ENCODE peak calls at places on chromosomes 7 and 10, in nine cellular contexts. One of them, this sample, is unnamed.
A peak's percentile ranks its signal among the peaks of the same experiment; 100 is the strongest.

GRCh38 chr10:72158174-72158573 is 57.6 kb upstream of the ANAPC16 start:
- DNase-seq in coronary artery: no peak
- DNase-seq in bronchial epithelial cell: no peak
- DNase-seq in CD4-positive, CD25-positive, alpha-beta regulatory T cell: no peak
- DNase-seq in skeletal muscle cell: no peak
- DNase-seq in adrenal gland: no peak
- DNase-seq in fibroblast of lung: no peak
- DNase-seq in AG10803: no peak
- DNase-seq in HAP-1: peak; percentile 35
- DNase-seq in this sample: no peak

GRCh38 chr10:87960230-87960629 is 96.8 kb downstream of the PTEN start:
- DNase-seq in adrenal gland: no peak
- DNase-seq in HAP-1: no peak
- DNase-seq in bronchial epithelial cell: peak; percentile 88
- DNase-seq in AG10803: no peak
- DNase-seq in skeletal muscle cell: no peak
- DNase-seq in coronary artery: no peak
- DNase-seq in fibroblast of lung: peak; percentile 63
- DNase-seq in CD4-positive, CD25-positive, alpha-beta regulatory T cell: no peak
- DNase-seq in this sample: no peak

GRCh38 chr7:31855530-31855929 is 168.5 kb downstream of the PPP1R17 start:
- DNase-seq in bronchial epithelial cell: no peak
- DNase-seq in coronary artery: no peak
- DNase-seq in CD4-positive, CD25-positive, alpha-beta regulatory T cell: no peak
- DNase-seq in adrenal gland: no peak
- DNase-seq in fibroblast of lung: no peak
- DNase-seq in HAP-1: no peak
- DNase-seq in skeletal muscle cell: no peak
- DNase-seq in AG10803: no peak
- DNase-seq in this sample: no peak

GRCh38 chr10:13758302-13758701 is 171.5 kb downstream of the PRPF18 start:
- DNase-seq in bronchial epithelial cell: peak; percentile 92
- DNase-seq in coronary artery: no peak
- DNase-seq in CD4-positive, CD25-positive, alpha-beta regulatory T cell: no peak
- DNase-seq in fibroblast of lung: peak; percentile 89
- DNase-seq in skeletal muscle cell: no peak
- DNase-seq in HAP-1: peak; percentile 76
- DNase-seq in AG10803: peak; percentile 41
- DNase-seq in adrenal gland: no peak
- DNase-seq in this sample: no peak

GRCh38 chr7:73700070-73700423 is 16.6 kb downstream of the BUD23 start:
- DNase-seq in fibroblast of lung: no peak
- DNase-seq in AG10803: no peak
- DNase-seq in adrenal gland: no peak
- DNase-seq in CD4-positive, CD25-positive, alpha-beta regulatory T cell: no peak
- DNase-seq in HAP-1: no peak
- DNase-seq in skeletal muscle cell: no peak
- DNase-seq in bronchial epithelial cell: no peak
- DNase-seq in coronary artery: no peak
- DNase-seq in this sample: no peak

GRCh38 chr10:115657161-115657850 is 564.1 kb downstream of the ATRNL1 start:
- DNase-seq in skeletal muscle cell: peak; percentile 36
- DNase-seq in bronchial epithelial cell: no peak
- DNase-seq in fibroblast of lung: peak; percentile 36
- DNase-seq in adrenal gland: no peak
- DNase-seq in AG10803: no peak
- DNase-seq in coronary artery: no peak
- DNase-seq in CD4-positive, CD25-positive, alpha-beta regulatory T cell: no peak
- DNase-seq in HAP-1: no peak
- DNase-seq in this sample: no peak

GRCh38 chr10:66627156-66627555 is 298.7 kb upstream of the LRRTM3 start:
- DNase-seq in fibroblast of lung: peak; percentile 4
- DNase-seq in adrenal gland: no peak
- DNase-seq in AG10803: no peak
- DNase-seq in bronchial epithelial cell: peak; percentile 60
- DNase-seq in skeletal muscle cell: no peak
- DNase-seq in CD4-positive, CD25-positive, alpha-beta regulatory T cell: no peak
- DNase-seq in HAP-1: peak; percentile 61
- DNase-seq in coronary artery: no peak
- DNase-seq in this sample: peak; percentile 15

GRCh38 chr10:6603142-6604125 is 23.4 kb upstream of the PRKCQ start:
- DNase-seq in AG10803: no peak
- DNase-seq in HAP-1: no peak
- DNase-seq in fibroblast of lung: no peak
- DNase-seq in coronary artery: no peak
- DNase-seq in bronchial epithelial cell: no peak
- DNase-seq in skeletal muscle cell: no peak
- DNase-seq in CD4-positive, CD25-positive, alpha-beta regulatory T cell: no peak
- DNase-seq in adrenal gland: no peak
- DNase-seq in this sample: no peak

GRCh38 chr7:151083071-151083823 is at the start of gene TMUB1:
- DNase-seq in fibroblast of lung: peak; percentile 52
- DNase-seq in HAP-1: peak; percentile 89
- DNase-seq in adrenal gland: peak; percentile 88
- DNase-seq in skeletal muscle cell: no peak
- DNase-seq in bronchial epithelial cell: no peak
- DNase-seq in CD4-positive, CD25-positive, alpha-beta regulatory T cell: peak; percentile 86
- DNase-seq in coronary artery: peak; percentile 90
- DNase-seq in AG10803: peak; percentile 42
- DNase-seq in this sample: no peak

GRCh38 chr10:109987413-109987812 is 20.4 kb upstream of the ADD3 start:
- DNase-seq in HAP-1: no peak
- DNase-seq in bronchial epithelial cell: peak; percentile 87
- DNase-seq in fibroblast of lung: peak; percentile 94
- DNase-seq in CD4-positive, CD25-positive, alpha-beta regulatory T cell: no peak
- DNase-seq in AG10803: peak; percentile 85
- DNase-seq in skeletal muscle cell: peak; percentile 61
- DNase-seq in coronary artery: no peak
- DNase-seq in adrenal gland: no peak
- DNase-seq in this sample: no peak

DNA sequence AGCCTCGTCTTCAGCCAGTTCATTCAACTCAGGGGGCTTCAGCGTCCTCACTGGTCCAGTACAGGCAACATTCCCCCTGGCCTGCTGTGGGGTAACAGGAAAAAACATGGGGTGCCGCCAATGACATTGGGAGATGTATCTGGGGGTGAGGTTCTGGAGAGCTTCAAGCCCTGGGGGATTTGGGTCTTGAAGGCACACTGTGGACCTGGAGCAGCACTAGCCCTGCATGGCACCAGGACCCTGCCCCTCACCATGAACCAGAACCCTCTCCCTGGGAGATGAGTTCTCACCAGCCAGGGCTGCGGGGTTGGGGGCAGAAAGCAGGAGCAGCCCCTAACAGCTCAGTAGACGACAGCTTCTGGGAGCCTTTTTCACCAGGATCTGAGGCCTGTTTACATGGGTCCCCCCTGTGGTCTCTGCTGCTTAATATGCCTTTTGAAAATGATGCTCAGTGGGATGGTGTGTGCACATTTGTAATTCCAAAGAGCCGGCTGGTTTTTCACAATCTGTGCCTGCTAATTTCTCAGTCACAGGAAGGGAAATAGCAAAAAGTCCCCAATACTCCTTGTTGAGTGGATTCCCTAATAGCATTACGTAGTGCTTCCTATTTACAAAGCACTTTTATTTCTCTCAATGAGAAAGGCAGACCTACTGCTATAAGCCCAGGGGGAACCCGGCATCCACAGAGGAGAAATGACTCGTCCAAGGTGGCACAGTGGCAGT is 509.5 kb downstream of the RPS24 start:
- DNase-seq in skeletal muscle cell: no peak
- DNase-seq in bronchial epithelial cell: no peak
- DNase-seq in coronary artery: peak; percentile 64
- DNase-seq in AG10803: no peak
- DNase-seq in fibroblast of lung: no peak
- DNase-seq in adrenal gland: no peak
- DNase-seq in CD4-positive, CD25-positive, alpha-beta regulatory T cell: no peak
- DNase-seq in HAP-1: no peak
- DNase-seq in this sample: no peak
- H3K4me3 ChIP-seq in skeletal muscle cell: no peak overlapping the region
- H3K4me3 ChIP-seq in bronchial epithelial cell: no peak overlapping the region
- H3K4me3 ChIP-seq in coronary artery: no peak overlapping the region
- H3K4me3 ChIP-seq in AG10803: no peak overlapping the region
- H3K4me3 ChIP-seq in fibroblast of lung: no peak overlapping the region
- H3K4me3 ChIP-seq in adrenal gland: no peak overlapping the region
- H3K4me3 ChIP-seq in CD4-positive, CD25-positive, alpha-beta regulatory T cell: no peak overlapping the region
- H3K4me3 ChIP-seq in HAP-1: no peak overlapping the region
- H3K4me3 ChIP-seq in this sample: no peak overlapping the region

DNA sequence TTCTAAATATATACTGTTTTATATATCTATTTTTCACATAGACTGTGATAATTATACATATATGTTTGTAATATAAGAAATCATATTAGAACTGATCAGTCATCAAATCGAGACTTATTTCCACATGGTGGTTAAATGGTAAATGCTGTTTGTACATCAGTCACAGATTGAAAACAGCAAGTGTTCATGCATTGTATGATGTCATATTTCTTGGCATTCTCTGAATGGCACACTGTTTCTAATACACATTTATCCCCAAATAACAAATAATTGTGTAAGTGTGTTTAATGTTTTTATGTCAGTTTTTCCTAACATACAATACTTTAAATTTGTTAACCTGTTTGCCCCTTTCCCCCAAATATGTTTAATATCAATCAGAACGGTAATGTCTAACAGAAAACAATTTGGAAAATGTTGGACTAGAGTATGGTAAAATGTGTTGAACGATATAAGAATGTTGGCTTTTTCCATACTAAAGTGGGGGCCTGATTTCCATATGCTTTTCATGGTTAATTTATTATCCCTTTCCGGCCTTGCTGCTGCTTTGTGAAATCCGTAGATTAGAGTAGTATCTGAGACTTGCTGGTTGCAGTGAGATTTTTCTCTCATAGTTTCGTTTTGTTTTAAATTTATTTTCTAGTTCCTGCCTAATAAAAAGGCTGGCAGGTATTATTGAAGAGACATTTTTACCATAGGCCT is 23.6 kb downstream of the RAB18 start:
- DNase-seq in HAP-1: no peak
- DNase-seq in AG10803: no peak
- DNase-seq in CD4-positive, CD25-positive, alpha-beta regulatory T cell: no peak
- DNase-seq in skeletal muscle cell: no peak
- DNase-seq in adrenal gland: no peak
- DNase-seq in fibroblast of lung: no peak
- DNase-seq in coronary artery: no peak
- DNase-seq in bronchial epithelial cell: no peak
- DNase-seq in this sample: no peak
- H3K4me3 ChIP-seq in HAP-1: no peak overlapping the region
- H3K4me3 ChIP-seq in AG10803: no peak overlapping the region
- H3K4me3 ChIP-seq in CD4-positive, CD25-positive, alpha-beta regulatory T cell: no peak overlapping the region
- H3K4me3 ChIP-seq in skeletal muscle cell: no peak overlapping the region
- H3K4me3 ChIP-seq in adrenal gland: no peak overlapping the region
- H3K4me3 ChIP-seq in fibroblast of lung: no peak overlapping the region
- H3K4me3 ChIP-seq in coronary artery: no peak overlapping the region
- H3K4me3 ChIP-seq in bronchial epithelial cell: no peak overlapping the region
- H3K4me3 ChIP-seq in this sample: no peak overlapping the region

DNA sequence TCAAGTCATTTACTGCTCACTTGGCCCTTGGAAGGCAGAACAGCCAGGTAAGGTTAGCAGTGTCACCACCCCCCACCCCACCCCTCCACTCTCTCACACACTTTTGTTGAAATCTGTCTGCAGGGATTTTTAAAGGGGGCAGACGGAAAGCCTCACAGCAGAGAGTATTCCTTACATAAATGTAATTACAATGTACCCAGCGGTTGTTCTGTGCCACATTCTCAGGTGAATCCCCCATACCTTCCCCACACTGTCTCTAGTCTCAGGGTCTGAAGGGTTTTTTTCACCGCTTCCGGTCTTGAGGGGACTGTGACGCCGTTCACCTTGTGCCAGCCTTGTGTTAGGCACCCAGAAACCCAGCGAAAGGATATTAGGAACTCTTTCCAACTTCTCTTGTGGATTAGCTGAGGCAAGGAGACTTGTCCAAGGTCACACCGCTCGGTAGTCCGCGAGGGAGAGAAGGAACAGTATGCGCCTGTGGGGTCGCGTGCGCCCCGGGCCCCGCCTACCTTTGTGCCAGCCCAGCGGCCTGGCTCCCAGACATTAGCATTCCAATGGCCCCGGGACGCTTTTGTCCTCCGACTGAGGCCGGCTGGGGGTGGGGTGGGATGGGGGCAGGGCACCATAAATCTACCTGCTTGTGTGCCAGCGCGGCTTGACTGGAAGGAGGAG is 4.6 kb downstream of the NEUROG3 start:
- DNase-seq in AG10803: no peak
- DNase-seq in coronary artery: no peak
- DNase-seq in CD4-positive, CD25-positive, alpha-beta regulatory T cell: no peak
- DNase-seq in fibroblast of lung: no peak
- DNase-seq in adrenal gland: no peak
- DNase-seq in skeletal muscle cell: no peak
- DNase-seq in HAP-1: peak; percentile 75
- DNase-seq in bronchial epithelial cell: no peak
- DNase-seq in this sample: no peak
- H3K4me3 ChIP-seq in AG10803: no peak overlapping the region
- H3K4me3 ChIP-seq in coronary artery: no peak overlapping the region
- H3K4me3 ChIP-seq in CD4-positive, CD25-positive, alpha-beta regulatory T cell: no peak overlapping the region
- H3K4me3 ChIP-seq in fibroblast of lung: no peak overlapping the region
- H3K4me3 ChIP-seq in adrenal gland: no peak overlapping the region
- H3K4me3 ChIP-seq in skeletal muscle cell: no peak overlapping the region
- H3K4me3 ChIP-seq in HAP-1: no peak overlapping the region
- H3K4me3 ChIP-seq in bronchial epithelial cell: no peak overlapping the region
- H3K4me3 ChIP-seq in this sample: no peak overlapping the region

DNA sequence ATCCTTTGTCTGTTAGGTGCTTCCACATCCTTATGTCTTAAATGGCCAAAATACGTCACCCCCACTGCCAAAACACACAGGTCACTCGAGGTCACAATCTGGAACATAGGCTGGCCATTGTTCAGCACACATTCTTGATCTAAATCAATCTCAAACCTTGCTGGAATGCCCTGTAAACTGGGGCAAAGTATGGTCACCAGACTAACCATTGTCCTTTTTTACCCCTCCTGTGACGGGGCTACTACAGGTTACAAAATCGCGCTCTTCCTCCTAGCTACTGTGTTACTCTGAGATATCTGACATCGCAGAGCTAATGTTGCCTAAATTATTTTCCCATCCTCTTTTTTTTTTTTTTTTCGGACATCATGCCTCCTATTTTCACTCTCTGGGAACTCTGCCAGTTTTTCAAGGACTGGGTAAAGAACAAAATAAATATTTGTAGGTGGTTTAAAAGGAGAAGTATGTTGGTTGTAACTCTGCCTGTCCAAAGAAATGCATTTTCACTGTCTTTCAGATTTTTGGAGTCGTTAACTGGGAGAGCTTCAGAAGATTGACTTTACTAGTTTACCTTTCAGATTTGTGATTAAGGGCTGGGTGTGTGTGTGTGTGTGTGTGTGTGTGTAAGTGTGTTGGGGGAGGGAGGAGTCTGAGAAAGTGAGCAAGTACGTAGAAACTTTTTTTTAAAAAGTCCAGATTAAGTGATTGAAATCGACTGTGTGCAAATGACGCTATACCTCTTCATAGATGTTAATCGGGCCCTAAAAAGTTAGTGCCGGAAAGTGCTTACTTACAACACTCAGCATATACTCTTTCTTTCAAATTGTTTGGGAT is 942 bp upstream of the KIAA1217 start:
- DNase-seq in skeletal muscle cell: no peak
- DNase-seq in adrenal gland: peak; percentile 87
- DNase-seq in coronary artery: no peak
- DNase-seq in HAP-1: peak; percentile 37
- DNase-seq in AG10803: no peak
- DNase-seq in fibroblast of lung: peak; percentile 36
- DNase-seq in bronchial epithelial cell: peak; percentile 24
- DNase-seq in CD4-positive, CD25-positive, alpha-beta regulatory T cell: no peak
- DNase-seq in this sample: no peak
- H3K4me3 ChIP-seq in skeletal muscle cell: no peak overlapping the region
- H3K4me3 ChIP-seq in adrenal gland: no peak overlapping the region
- H3K4me3 ChIP-seq in coronary artery: peak overlapping the region; percentile 74
- H3K4me3 ChIP-seq in HAP-1: peak overlapping the region; percentile 25
- H3K4me3 ChIP-seq in AG10803: no peak overlapping the region
- H3K4me3 ChIP-seq in fibroblast of lung: no peak overlapping the region
- H3K4me3 ChIP-seq in bronchial epithelial cell: no peak overlapping the region
- H3K4me3 ChIP-seq in CD4-positive, CD25-positive, alpha-beta regulatory T cell: no peak overlapping the region
- H3K4me3 ChIP-seq in this sample: peak overlapping the region; percentile 57

GRCh38 chr7:80165177-80165576 is 30.5 kb downstream of the GNAI1 start:
- DNase-seq in fibroblast of lung: no peak
- DNase-seq in AG10803: no peak
- DNase-seq in coronary artery: no peak
- DNase-seq in skeletal muscle cell: no peak
- DNase-seq in HAP-1: no peak
- DNase-seq in adrenal gland: no peak
- DNase-seq in CD4-positive, CD25-positive, alpha-beta regulatory T cell: no peak
- DNase-seq in bronchial epithelial cell: no peak
- DNase-seq in this sample: no peak
- H3K4me3 ChIP-seq in fibroblast of lung: no peak overlapping the region
- H3K4me3 ChIP-seq in AG10803: no peak overlapping the region
- H3K4me3 ChIP-seq in coronary artery: no peak overlapping the region
- H3K4me3 ChIP-seq in skeletal muscle cell: no peak overlapping the region
- H3K4me3 ChIP-seq in HAP-1: no peak overlapping the region
- H3K4me3 ChIP-seq in adrenal gland: no peak overlapping the region
- H3K4me3 ChIP-seq in CD4-positive, CD25-positive, alpha-beta regulatory T cell: no peak overlapping the region
- H3K4me3 ChIP-seq in bronchial epithelial cell: no peak overlapping the region
- H3K4me3 ChIP-seq in this sample: no peak overlapping the region